ENCODE peak calls at places on chromosomes 5 and 9, in eight cellular contexts. D is CD8-positive, alpha-beta memory T cell; O is M059J; X is activated naive CD4-positive, alpha-beta T cell; E is stimulated activated CD4-positive, alpha-beta T cell treated with anti-CD3 and anti-CD28 coated beads, Interleukin-2, amount 100 ng/mL, for 48 hours; G is Calu3; Q is mammary epithelial cell; J is RPMI8226. W is an unnamed sample.

GRCh38 chr5:171595401-171595800 is 176.0 kb downstream of the FGF18 start:
- DNase-seq in D (no peak), O (no peak), X (no peak), E (no peak), G (no peak), Q (no peak), J (no peak), W (no peak)

GRCh38 chr5:52077941-52078825 is 694.9 kb downstream of the ISL1 start:
- DNase-seq in D (no peak), O (no peak), X (no peak), E (no peak), G (no peak), Q (no peak), J (no peak), W (no peak)

GRCh38 chr5:151528996-151529395 is 62.1 kb downstream of the FAT2 start:
- DNase-seq in D (no peak), O (no peak), X (no peak), E (no peak), G (no peak), Q (no peak), J (no peak), W (no peak)

GRCh38 chr5:953535-954449 is 54.8 kb upstream of the NKD2 start:
- DNase-seq in D (no peak), O (no peak), X (no peak), E (no peak), G (no peak), Q (no peak), J (no peak), W (no peak)

GRCh38 chr5:97923496-97923895 is 740.4 kb upstream of the RIOK2 start:
- DNase-seq in D (no peak), O (no peak), X (no peak), E (no peak), G (no peak), Q (no peak), J (no peak), W (no peak)

GRCh38 chr9:93263334-93264229 is 79.6 kb downstream of the WNK2 start:
- DNase-seq in D (no peak), O (no peak), X (no peak), E (no peak), G (no peak), Q (no peak), J (no peak), W (no peak)

GRCh38 chr9:84349706-84350105 is 9.1 kb upstream of the SLC28A3 start:
- DNase-seq in D (no peak), O (peak), X (no peak), E (no peak), G (no peak), Q (peak), J (no peak), W (no peak)

GRCh38 chr5:55923177-55923872 is 71.4 kb downstream of the IL6ST start:
- DNase-seq in D (no peak), O (peak), X (no peak), E (peak), G (no peak), Q (no peak), J (peak), W (no peak)

GRCh38 chr9:105901514-105902109 is 207.3 kb downstream of the TMEM38B start:
- DNase-seq in D (no peak), O (peak), X (no peak), E (no peak), G (peak), Q (peak), J (peak), W (no peak)

GRCh38 chr5:81409845-81410369 is 16.0 kb upstream of the ACOT12 start:
- DNase-seq in D (no peak), O (no peak), X (no peak), E (no peak), G (no peak), Q (no peak), J (no peak), W (no peak)

GRCh38 chr9:76761448-76761847 is 2.8 kb upstream of the PCA3 start:
- DNase-seq in D (no peak), O (peak), X (no peak), E (no peak), G (no peak), Q (no peak), J (no peak), W (no peak)

GRCh38 chr9:81814404-81814793 is 113.8 kb upstream of the SPATA31D4 start:
- DNase-seq in D (no peak), O (no peak), X (no peak), E (no peak), G (no peak), Q (no peak), J (no peak), W (no peak)

GRCh38 chr5:124537136-124537919 is 209.1 kb downstream of the ZNF608 start:
- DNase-seq in D (no peak), O (no peak), X (no peak), E (no peak), G (no peak), Q (no peak), J (no peak), W (no peak)

GRCh38 chr5:81165493-81166119 is 67.5 kb upstream of the CKMT2 start:
- DNase-seq in D (peak), O (peak), X (no peak), E (peak), G (peak), Q (peak), J (peak), W (peak)

GRCh38 chr5:123000731-123001130 is 35.8 kb downstream of the PPIC start:
- DNase-seq in D (no peak), O (no peak), X (no peak), E (no peak), G (no peak), Q (no peak), J (no peak), W (no peak)

GRCh38 chr9:2290382-2290781 is 275.2 kb downstream of the SMARCA2 start:
- DNase-seq in D (no peak), O (no peak), X (no peak), E (no peak), G (no peak), Q (no peak), J (no peak), W (no peak)

GRCh38 chr5:174090147-174090546 is 44.6 kb downstream of the NSG2 start:
- DNase-seq in D (no peak), O (no peak), X (no peak), E (no peak), G (no peak), Q (no peak), J (no peak), W (no peak)

GRCh38 chr9:125850231-125850630 is 103.1 kb downstream of the PBX3 start:
- DNase-seq in D (no peak), O (no peak), X (no peak), E (no peak), G (no peak), Q (no peak), J (no peak), W (no peak)

GRCh38 chr5:9337908-9338307 is 208.0 kb downstream of the SEMA5A start:
- DNase-seq in D (no peak), O (peak), X (no peak), E (no peak), G (no peak), Q (peak), J (no peak), W (no peak)

W was measured in activated T-helper 9 cell treated with anti-CD3 and anti-CD28 coated beads, Interleukin-2, amount 50 U/mL, for 16 hours.